ENCODE peak calls at places on chromosomes 2 and 18, in nine cellular contexts. One of them, this sample, is unnamed.

GRCh38 chr2:39568561-39569006 is 97.1 kb upstream of the TMEM178A start:
- DNase-seq in GDM1: no peak
- DNase-seq in A549: no peak
- DNase-seq in M059J: peak
- DNase-seq in NCI-H2029 treated with DMSO at 0.1 percent for 48 hours: no peak
- DNase-seq in ELR: peak
- DNase-seq in neural crest cell: no peak
- DNase-seq in NCI-H2171 treated with DMSO at 0.1 percent for 48 hours: no peak
- DNase-seq in HS-27A: peak
- DNase-seq in this sample: no peak

GRCh38 chr18:51425889-51426288 is 228.4 kb upstream of the MEX3C start:
- DNase-seq in GDM1: no peak
- DNase-seq in NCI-H2029 treated with DMSO at 0.1 percent for 48 hours: no peak
- DNase-seq in neural crest cell: no peak
- DNase-seq in M059J: no peak
- DNase-seq in HS-27A: no peak
- DNase-seq in ELR: no peak
- DNase-seq in A549: peak
- DNase-seq in NCI-H2171 treated with DMSO at 0.1 percent for 48 hours: no peak
- DNase-seq in this sample: peak

GRCh38 chr18:73646772-73647171 is 500.9 kb downstream of the FBXO15 start:
- DNase-seq in HS-27A: no peak
- DNase-seq in GDM1: no peak
- DNase-seq in neural crest cell: no peak
- DNase-seq in ELR: peak
- DNase-seq in NCI-H2171 treated with DMSO at 0.1 percent for 48 hours: no peak
- DNase-seq in M059J: peak
- DNase-seq in A549: no peak
- DNase-seq in NCI-H2029 treated with DMSO at 0.1 percent for 48 hours: no peak
- DNase-seq in this sample: no peak

GRCh38 chr2:47007221-47007825 is 91.7 kb upstream of the MCFD2 start:
- DNase-seq in ELR: no peak
- DNase-seq in A549: no peak
- DNase-seq in HS-27A: no peak
- DNase-seq in NCI-H2171 treated with DMSO at 0.1 percent for 48 hours: peak
- DNase-seq in M059J: no peak
- DNase-seq in NCI-H2029 treated with DMSO at 0.1 percent for 48 hours: no peak
- DNase-seq in neural crest cell: no peak
- DNase-seq in GDM1: no peak
- DNase-seq in this sample: no peak

GRCh38 chr2:134124047-134124753 is 129.7 kb upstream of the MGAT5 start:
- DNase-seq in GDM1: no peak
- DNase-seq in HS-27A: no peak
- DNase-seq in NCI-H2171 treated with DMSO at 0.1 percent for 48 hours: peak
- DNase-seq in ELR: no peak
- DNase-seq in NCI-H2029 treated with DMSO at 0.1 percent for 48 hours: peak
- DNase-seq in M059J: no peak
- DNase-seq in neural crest cell: no peak
- DNase-seq in A549: no peak
- DNase-seq in this sample: peak

GRCh38 chr2:193869564-193869963 is 1674.8 kb upstream of the TMEFF2 start:
- DNase-seq in GDM1: no peak
- DNase-seq in HS-27A: no peak
- DNase-seq in NCI-H2171 treated with DMSO at 0.1 percent for 48 hours: no peak
- DNase-seq in ELR: peak
- DNase-seq in M059J: no peak
- DNase-seq in A549: no peak
- DNase-seq in NCI-H2029 treated with DMSO at 0.1 percent for 48 hours: peak
- DNase-seq in neural crest cell: no peak
- DNase-seq in this sample: peak

GRCh38 chr2:122340246-122340645 is 584.8 kb downstream of the TSN start:
- DNase-seq in GDM1: no peak
- DNase-seq in neural crest cell: no peak
- DNase-seq in NCI-H2171 treated with DMSO at 0.1 percent for 48 hours: no peak
- DNase-seq in M059J: no peak
- DNase-seq in A549: no peak
- DNase-seq in NCI-H2029 treated with DMSO at 0.1 percent for 48 hours: no peak
- DNase-seq in HS-27A: no peak
- DNase-seq in ELR: no peak
- DNase-seq in this sample: no peak

GRCh38 chr18:55351220-55351619 is 236.8 kb downstream of the TCF4 start:
- DNase-seq in A549: no peak
- DNase-seq in M059J: peak
- DNase-seq in GDM1: no peak
- DNase-seq in NCI-H2171 treated with DMSO at 0.1 percent for 48 hours: no peak
- DNase-seq in HS-27A: no peak
- DNase-seq in NCI-H2029 treated with DMSO at 0.1 percent for 48 hours: no peak
- DNase-seq in neural crest cell: no peak
- DNase-seq in ELR: no peak
- DNase-seq in this sample: no peak

GRCh38 chr2:120596191-120596781 is 139.4 kb upstream of the GLI2 start:
- DNase-seq in NCI-H2171 treated with DMSO at 0.1 percent for 48 hours: no peak
- DNase-seq in ELR: no peak
- DNase-seq in M059J: peak
- DNase-seq in HS-27A: no peak
- DNase-seq in NCI-H2029 treated with DMSO at 0.1 percent for 48 hours: no peak
- DNase-seq in neural crest cell: no peak
- DNase-seq in GDM1: no peak
- DNase-seq in A549: no peak
- DNase-seq in this sample: no peak

GRCh38 chr2:1159013-1159412 is 208.4 kb downstream of the SNTG2 start:
- DNase-seq in HS-27A: no peak
- DNase-seq in neural crest cell: no peak
- DNase-seq in M059J: no peak
- DNase-seq in ELR: no peak
- DNase-seq in NCI-H2171 treated with DMSO at 0.1 percent for 48 hours: no peak
- DNase-seq in NCI-H2029 treated with DMSO at 0.1 percent for 48 hours: no peak
- DNase-seq in A549: no peak
- DNase-seq in GDM1: no peak
- DNase-seq in this sample: no peak

GRCh38 chr2:148259674-148260073 is 238.8 kb downstream of the MBD5 start:
- DNase-seq in HS-27A: no peak
- DNase-seq in GDM1: no peak
- DNase-seq in ELR: peak
- DNase-seq in NCI-H2171 treated with DMSO at 0.1 percent for 48 hours: peak
- DNase-seq in neural crest cell: no peak
- DNase-seq in A549: peak
- DNase-seq in NCI-H2029 treated with DMSO at 0.1 percent for 48 hours: no peak
- DNase-seq in M059J: peak
- DNase-seq in this sample: no peak

GRCh38 chr2:101859604-101860003 is 132.2 kb upstream of the IL1R2 start:
- DNase-seq in GDM1: no peak
- DNase-seq in ELR: no peak
- DNase-seq in A549: no peak
- DNase-seq in neural crest cell: no peak
- DNase-seq in NCI-H2029 treated with DMSO at 0.1 percent for 48 hours: no peak
- DNase-seq in HS-27A: no peak
- DNase-seq in NCI-H2171 treated with DMSO at 0.1 percent for 48 hours: no peak
- DNase-seq in M059J: no peak
- DNase-seq in this sample: no peak

GRCh38 chr2:81194581-81194980 is 890.0 kb upstream of the LRRTM1 start:
- DNase-seq in HS-27A: no peak
- DNase-seq in ELR: no peak
- DNase-seq in M059J: no peak
- DNase-seq in NCI-H2029 treated with DMSO at 0.1 percent for 48 hours: no peak
- DNase-seq in A549: no peak
- DNase-seq in neural crest cell: no peak
- DNase-seq in GDM1: no peak
- DNase-seq in NCI-H2171 treated with DMSO at 0.1 percent for 48 hours: no peak
- DNase-seq in this sample: no peak

GRCh38 chr18:70907673-70908072 is 618.8 kb downstream of the SOCS6 start:
- DNase-seq in NCI-H2029 treated with DMSO at 0.1 percent for 48 hours: no peak
- DNase-seq in A549: peak
- DNase-seq in M059J: no peak
- DNase-seq in NCI-H2171 treated with DMSO at 0.1 percent for 48 hours: peak
- DNase-seq in neural crest cell: no peak
- DNase-seq in HS-27A: no peak
- DNase-seq in GDM1: no peak
- DNase-seq in ELR: no peak
- DNase-seq in this sample: peak

GRCh38 chr18:79445740-79446566 is 50.2 kb downstream of the NFATC1 start:
- DNase-seq in NCI-H2029 treated with DMSO at 0.1 percent for 48 hours: no peak
- DNase-seq in HS-27A: no peak
- DNase-seq in GDM1: no peak
- DNase-seq in A549: no peak
- DNase-seq in ELR: no peak
- DNase-seq in neural crest cell: no peak
- DNase-seq in NCI-H2171 treated with DMSO at 0.1 percent for 48 hours: no peak
- DNase-seq in M059J: no peak
- DNase-seq in this sample: no peak

GRCh38 chr2:144390424-144391020 is 129.4 kb downstream of the ZEB2 start:
- DNase-seq in NCI-H2029 treated with DMSO at 0.1 percent for 48 hours: no peak
- DNase-seq in ELR: no peak
- DNase-seq in GDM1: no peak
- DNase-seq in neural crest cell: no peak
- DNase-seq in M059J: no peak
- DNase-seq in A549: no peak
- DNase-seq in NCI-H2171 treated with DMSO at 0.1 percent for 48 hours: no peak
- DNase-seq in HS-27A: peak
- DNase-seq in this sample: no peak

GRCh38 chr2:173249661-173250641 is 104.7 kb upstream of the CDCA7 start:
- DNase-seq in M059J: peak
- DNase-seq in HS-27A: no peak
- DNase-seq in NCI-H2171 treated with DMSO at 0.1 percent for 48 hours: peak
- DNase-seq in GDM1: no peak
- DNase-seq in A549: no peak
- DNase-seq in neural crest cell: no peak
- DNase-seq in ELR: no peak
- DNase-seq in NCI-H2029 treated with DMSO at 0.1 percent for 48 hours: no peak
- DNase-seq in this sample: peak

GRCh38 chr18:32542221-32542798 is 71.6 kb upstream of the GAREM1 start:
- DNase-seq in HS-27A: no peak
- DNase-seq in GDM1: no peak
- DNase-seq in ELR: no peak
- DNase-seq in M059J: peak
- DNase-seq in NCI-H2029 treated with DMSO at 0.1 percent for 48 hours: no peak
- DNase-seq in NCI-H2171 treated with DMSO at 0.1 percent for 48 hours: no peak
- DNase-seq in A549: no peak
- DNase-seq in neural crest cell: no peak
- DNase-seq in this sample: no peak

GRCh38 chr2:44211183-44211582 is 42.5 kb downstream of the PPM1B start:
- DNase-seq in M059J: no peak
- DNase-seq in HS-27A: no peak
- DNase-seq in neural crest cell: no peak
- DNase-seq in GDM1: no peak
- DNase-seq in NCI-H2029 treated with DMSO at 0.1 percent for 48 hours: no peak
- DNase-seq in ELR: no peak
- DNase-seq in NCI-H2171 treated with DMSO at 0.1 percent for 48 hours: no peak
- DNase-seq in A549: no peak
- DNase-seq in this sample: no peak

GRCh38 chr2:74576830-74577229 is 22.3 kb downstream of the DOK1 start:
- DNase-seq in A549: no peak
- DNase-seq in HS-27A: no peak
- DNase-seq in NCI-H2029 treated with DMSO at 0.1 percent for 48 hours: no peak
- DNase-seq in NCI-H2171 treated with DMSO at 0.1 percent for 48 hours: no peak
- DNase-seq in neural crest cell: no peak
- DNase-seq in M059J: peak
- DNase-seq in ELR: no peak
- DNase-seq in GDM1: peak
- DNase-seq in this sample: no peak

GRCh38 chr18:6374340-6374739 is 40.4 kb downstream of the L3MBTL4 start:
- DNase-seq in neural crest cell: no peak
- DNase-seq in A549: no peak
- DNase-seq in M059J: no peak
- DNase-seq in NCI-H2171 treated with DMSO at 0.1 percent for 48 hours: no peak
- DNase-seq in ELR: no peak
- DNase-seq in NCI-H2029 treated with DMSO at 0.1 percent for 48 hours: peak
- DNase-seq in HS-27A: no peak
- DNase-seq in GDM1: no peak
- DNase-seq in this sample: peak

GRCh38 chr2:208134928-208135586 is 5.4 kb upstream of the CRYGC start:
- DNase-seq in neural crest cell: no peak
- DNase-seq in HS-27A: no peak
- DNase-seq in GDM1: peak
- DNase-seq in M059J: peak
- DNase-seq in ELR: peak
- DNase-seq in A549: no peak
- DNase-seq in NCI-H2029 treated with DMSO at 0.1 percent for 48 hours: peak
- DNase-seq in NCI-H2171 treated with DMSO at 0.1 percent for 48 hours: no peak
- DNase-seq in this sample: no peak

GRCh38 chr2:120678251-120678650 is 57.4 kb upstream of the GLI2 start:
- DNase-seq in GDM1: no peak
- DNase-seq in NCI-H2171 treated with DMSO at 0.1 percent for 48 hours: peak
- DNase-seq in HS-27A: no peak
- DNase-seq in NCI-H2029 treated with DMSO at 0.1 percent for 48 hours: no peak
- DNase-seq in A549: no peak
- DNase-seq in ELR: peak
- DNase-seq in M059J: no peak
- DNase-seq in neural crest cell: no peak
- DNase-seq in this sample: no peak

GRCh38 chr2:184646177-184646576 is 47.8 kb downstream of the ZNF804A start:
- DNase-seq in NCI-H2171 treated with DMSO at 0.1 percent for 48 hours: no peak
- DNase-seq in ELR: peak
- DNase-seq in NCI-H2029 treated with DMSO at 0.1 percent for 48 hours: no peak
- DNase-seq in HS-27A: peak
- DNase-seq in GDM1: no peak
- DNase-seq in neural crest cell: no peak
- DNase-seq in A549: no peak
- DNase-seq in M059J: peak
- DNase-seq in this sample: no peak

GRCh38 chr2:185978634-185979405 is 240.2 kb downstream of the FSIP2 start:
- DNase-seq in HS-27A: no peak
- DNase-seq in M059J: peak
- DNase-seq in NCI-H2029 treated with DMSO at 0.1 percent for 48 hours: no peak
- DNase-seq in neural crest cell: no peak
- DNase-seq in GDM1: no peak
- DNase-seq in ELR: peak
- DNase-seq in A549: no peak
- DNase-seq in NCI-H2171 treated with DMSO at 0.1 percent for 48 hours: no peak
- DNase-seq in this sample: no peak

GRCh38 chr2:28325567-28326468 is 66.8 kb upstream of the FOSL2 start:
- DNase-seq in GDM1: no peak
- DNase-seq in A549: no peak
- DNase-seq in NCI-H2171 treated with DMSO at 0.1 percent for 48 hours: peak
- DNase-seq in HS-27A: no peak
- DNase-seq in NCI-H2029 treated with DMSO at 0.1 percent for 48 hours: no peak
- DNase-seq in neural crest cell: no peak
- DNase-seq in M059J: peak
- DNase-seq in ELR: peak
- DNase-seq in this sample: no peak

GRCh38 chr2:127735044-127735443 is 33.7 kb downstream of the SFT2D3 start:
- DNase-seq in HS-27A: no peak
- DNase-seq in neural crest cell: no peak
- DNase-seq in ELR: no peak
- DNase-seq in GDM1: no peak
- DNase-seq in NCI-H2029 treated with DMSO at 0.1 percent for 48 hours: no peak
- DNase-seq in NCI-H2171 treated with DMSO at 0.1 percent for 48 hours: no peak
- DNase-seq in M059J: no peak
- DNase-seq in A549: peak
- DNase-seq in this sample: no peak

GRCh38 chr2:950627-950992 is at the start of gene SNTG2:
- DNase-seq in GDM1: no peak
- DNase-seq in ELR: no peak
- DNase-seq in A549: no peak
- DNase-seq in M059J: no peak
- DNase-seq in NCI-H2029 treated with DMSO at 0.1 percent for 48 hours: no peak
- DNase-seq in neural crest cell: peak
- DNase-seq in NCI-H2171 treated with DMSO at 0.1 percent for 48 hours: peak
- DNase-seq in HS-27A: no peak
- DNase-seq in this sample: no peak

GRCh38 chr18:34097312-34097711 is 127.4 kb downstream of the NOL4 start:
- DNase-seq in NCI-H2171 treated with DMSO at 0.1 percent for 48 hours: no peak
- DNase-seq in A549: no peak
- DNase-seq in HS-27A: no peak
- DNase-seq in GDM1: no peak
- DNase-seq in neural crest cell: no peak
- DNase-seq in M059J: no peak
- DNase-seq in NCI-H2029 treated with DMSO at 0.1 percent for 48 hours: no peak
- DNase-seq in ELR: no peak
- DNase-seq in this sample: peak

This sample was measured in DMS153.